ENCODE peak calls at places on chromosomes 16 and 17, in five cellular contexts. N is B cell, A is HL-60, K is foreskin fibroblast, G is left ventricle myocardium inferior. U is an unnamed sample.

GRCh38 chr17:80455328-80455710 is 21.1 kb downstream of the NPTX1 start:
- DNase-seq in K (peak; percentile 29), N (no peak), A (no peak), G (no peak), U (peak; percentile 84)

GRCh38 chr17:33398386-33398785 is 105.3 kb upstream of the ASIC2 start:
- DNase-seq in A (no peak), N (no peak), K (no peak), G (no peak), U (no peak)

GRCh38 chr17:58200024-58200633 is 7.6 kb downstream of the EPX start:
- DNase-seq in N (peak; percentile 56), G (no peak), A (no peak), K (no peak), U (peak; percentile 75)

GRCh38 chr17:79531696-79532095 is 79.2 kb downstream of the RBFOX3 start:
- DNase-seq in A (no peak), G (no peak), K (no peak), N (no peak), U (no peak)

GRCh38 chr17:66976781-66977201 is 12.3 kb downstream of the CACNG4 start:
- DNase-seq in K (no peak), A (no peak), G (peak; percentile 21), N (no peak), U (no peak)

GRCh38 chr16:47970291-47970931 is 185.4 kb downstream of the ABCC12 start:
- DNase-seq in A (no peak), N (no peak), K (no peak), G (no peak), U (no peak)

GRCh38 chr17:5821813-5822212 is 237.5 kb upstream of the NLRP1 start:
- DNase-seq in N (no peak), A (no peak), G (no peak), K (no peak), U (no peak)

GRCh38 chr16:64893386-64893785 is 228.5 kb downstream of the CDH11 start:
- DNase-seq in K (no peak), G (no peak), N (no peak), A (no peak), U (no peak)

GRCh38 chr17:34252138-34252889 is 2.8 kb upstream of the CCL2 start:
- DNase-seq in K (peak; percentile 73), G (peak; percentile 98), A (peak; percentile 74), N (no peak), U (peak; percentile 33)

GRCh38 chr16:55326261-55326802 is 2.3 kb downstream of the IRX6 start:
- DNase-seq in N (no peak), K (no peak), A (no peak), G (no peak), U (no peak)

GRCh38 chr17:44221072-44221861 is 1.8 kb upstream of the UBTF start:
- DNase-seq in G (peak; percentile 85), N (peak; percentile 76), A (no peak), K (peak; percentile 69), U (peak; percentile 87)
- TF ChIP-seq CTCF in G (peak; percentile 27), N (peak; percentile 3), A (no peak), K (no peak), U (no peak)

DNA sequence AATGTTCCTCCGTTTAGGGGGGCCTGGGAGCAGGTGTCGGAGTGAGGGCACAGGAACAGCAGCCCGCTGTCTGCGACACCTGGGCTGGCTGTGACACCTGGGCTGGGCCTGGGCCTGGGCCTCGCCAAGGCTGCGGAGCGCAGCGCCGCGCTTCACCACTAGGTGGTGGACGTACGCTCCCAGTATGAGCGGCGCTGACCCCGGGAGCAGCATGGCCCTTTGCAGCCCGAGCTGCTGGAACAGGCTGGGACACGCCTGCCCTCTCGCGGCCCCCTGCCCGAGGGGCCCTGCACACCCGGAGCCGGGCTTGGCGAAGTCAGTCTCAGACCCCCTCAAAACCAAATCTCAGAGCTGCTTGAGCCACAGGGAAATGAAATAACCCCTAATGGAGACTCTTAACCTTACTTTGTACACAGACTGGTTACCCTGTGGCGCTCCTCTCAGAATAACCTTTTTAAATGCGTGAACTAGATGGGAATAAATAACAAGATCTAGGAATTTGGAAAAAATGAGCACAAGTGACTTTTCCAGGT is 38.6 kb upstream of the FA2H start:
- DNase-seq in N (peak; percentile 46), G (peak; percentile 71), A (peak; percentile 22), K (peak; percentile 45), U (peak; percentile 87)
- TF ChIP-seq CTCF in N (peak; percentile 92), G (peak; percentile 95), A (peak; percentile 86), K (peak; percentile 97), U (peak; percentile 96)

DNA sequence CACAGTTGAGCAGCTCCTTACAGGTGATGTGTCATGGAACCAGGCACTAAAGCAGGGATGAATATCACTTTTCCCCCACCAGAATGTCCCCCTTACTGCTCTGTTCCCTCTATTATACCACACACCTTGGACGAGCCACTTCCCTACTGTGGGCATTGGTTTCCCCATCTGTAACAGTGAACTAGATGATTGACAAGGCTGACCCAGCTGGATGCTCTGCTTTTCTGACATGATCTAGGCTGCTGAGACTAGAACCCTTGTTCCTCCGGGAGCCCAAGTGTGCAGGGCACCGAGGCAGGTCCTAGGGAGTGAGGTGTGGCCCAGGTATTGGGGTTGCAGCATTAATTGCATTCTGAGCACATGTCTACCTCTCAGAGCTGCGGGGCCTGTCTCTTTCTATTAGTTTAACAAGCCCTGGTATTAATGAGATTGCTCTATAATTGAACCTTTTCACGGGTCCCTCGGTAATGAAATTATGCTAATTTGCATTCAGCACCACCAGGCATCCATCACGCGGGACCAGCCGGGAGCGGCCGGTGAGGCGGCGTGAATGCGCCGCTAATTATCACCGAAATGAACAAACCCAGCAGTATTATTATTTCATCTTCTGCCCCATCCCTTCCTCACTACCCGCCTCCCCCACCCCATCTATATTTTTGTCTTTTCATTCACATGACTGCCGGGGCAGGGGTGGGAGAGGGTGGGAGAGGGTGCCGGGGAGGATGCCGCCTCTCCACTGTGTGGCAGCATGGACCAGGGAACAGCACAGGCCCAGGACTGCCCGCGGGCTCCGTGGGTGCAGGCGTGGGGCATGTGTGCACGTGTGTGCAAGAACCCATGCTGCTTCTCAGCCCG is 121.2 kb downstream of the CYLD start:
- DNase-seq in N (no peak), G (no peak), A (no peak), K (no peak), U (no peak)
- TF ChIP-seq CTCF in N (no peak), G (no peak), A (no peak), K (no peak), U (no peak)

DNA sequence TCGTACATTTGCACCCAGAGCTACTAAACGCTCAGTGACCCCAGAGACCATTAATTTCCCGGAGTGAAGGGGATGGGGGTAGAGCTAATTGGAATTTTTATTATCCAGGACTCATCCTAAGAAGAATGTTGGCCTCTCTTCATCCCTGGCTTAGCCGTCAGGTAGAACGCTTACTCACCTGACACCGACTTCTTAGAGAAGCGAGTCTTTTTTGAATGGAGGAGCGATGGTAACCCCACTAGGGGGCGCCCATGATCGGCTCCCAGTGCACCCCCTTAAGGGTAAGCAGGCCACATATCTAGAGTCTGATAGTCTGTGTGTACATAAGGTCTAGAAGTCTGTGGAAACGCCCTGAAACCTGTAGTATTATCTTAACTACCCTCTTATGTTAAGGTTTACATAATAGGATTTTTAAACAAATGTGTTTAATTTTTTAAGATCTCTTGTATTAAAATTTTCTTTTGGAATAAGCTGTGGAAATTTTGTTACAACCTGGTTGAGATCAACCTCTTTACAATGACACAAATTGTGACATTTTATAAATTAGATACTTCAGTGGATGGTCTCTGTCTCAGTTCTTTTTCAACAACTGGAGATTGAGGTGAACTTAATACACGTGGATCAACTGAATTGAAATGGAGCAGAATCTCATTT is 229.8 kb downstream of the CPPED1 start:
- DNase-seq in A (peak; percentile 5), N (no peak), G (peak; percentile 34), K (peak; percentile 13), U (peak; percentile 79)
- TF ChIP-seq CTCF in A (peak; percentile 35), N (no peak), G (peak; percentile 62), K (peak; percentile 56), U (peak; percentile 59)